ENCODE peak calls at places on chromosomes 7 and 10, in five cellular contexts. Y is body of pancreas, Q is heart left ventricle, B is A549, C is sigmoid colon. X is an unnamed sample.
A peak's percentile ranks its signal among the peaks of the same experiment; 100 is the strongest.

GRCh38 chr7:98276241-98276761 is 5.2 kb upstream of the BRI3 start:
- DNase-seq in Y (peak; percentile 77), Q (no peak), B (peak; percentile 82), C (no peak), X (no peak)

GRCh38 chr10:72487116-72487515 is 132.4 kb upstream of the DNAJB12 start:
- DNase-seq in Y (no peak), Q (no peak), B (no peak), C (no peak), X (no peak)

GRCh38 chr7:15889501-15889900 is 203.0 kb upstream of the MEOX2 start:
- DNase-seq in Y (no peak), Q (no peak), B (peak; percentile 39), C (no peak), X (peak; percentile 38)

GRCh38 chr7:121030308-121030707 is 41.8 kb downstream of the CPED1 start:
- DNase-seq in Y (no peak), Q (no peak), B (no peak), C (no peak), X (no peak)

GRCh38 chr10:94129393-94130130 is 135.8 kb downstream of the PLCE1 start:
- DNase-seq in Y (no peak), Q (no peak), B (peak; percentile 38), C (no peak), X (no peak)

GRCh38 chr7:101179117-101179779 is 845 bp downstream of the NAT16 start:
- DNase-seq in Y (no peak), Q (no peak), B (no peak), C (no peak), X (no peak)

GRCh38 chr10:128263891-128264688 is 137.9 kb upstream of the MKI67 start:
- DNase-seq in Y (peak; percentile 72), Q (peak; percentile 79), B (peak; percentile 64), C (peak; percentile 76), X (peak; percentile 68)

GRCh38 chr7:139034855-139035587 is 821 bp downstream of the ZC3HAV1L start:
- DNase-seq in Y (peak; percentile 49), Q (no peak), B (peak; percentile 58), C (peak; percentile 64), X (no peak)

GRCh38 chr7:1323178-1324027 is 90.7 kb downstream of the UNCX start:
- DNase-seq in Y (no peak), Q (peak; percentile 57), B (no peak), C (no peak), X (no peak)

GRCh38 chr7:108329514-108329913 is 126.7 kb downstream of the NRCAM start:
- DNase-seq in Y (no peak), Q (no peak), B (no peak), C (no peak), X (no peak)

GRCh38 chr10:120505866-120506265 is 48.8 kb downstream of the PLPP4 start:
- DNase-seq in Y (no peak), Q (no peak), B (no peak), C (no peak), X (no peak)

GRCh38 chr10:89684604-89685003 is 16.8 kb upstream of the KIF20B start:
- DNase-seq in Y (no peak), Q (no peak), B (no peak), C (no peak), X (no peak)

GRCh38 chr7:126606331-126606730 is 646.4 kb downstream of the GRM8 start:
- DNase-seq in Y (no peak), Q (no peak), B (no peak), C (no peak), X (no peak)

GRCh38 chr10:131641231-131641630 is 259.6 kb upstream of the PPP2R2D start:
- DNase-seq in Y (peak; percentile 41), Q (no peak), B (no peak), C (no peak), X (no peak)

GRCh38 chr10:114724295-114724694 is 66.2 kb upstream of the ABLIM1 start:
- DNase-seq in Y (no peak), Q (no peak), B (peak; percentile 34), C (no peak), X (no peak)

GRCh38 chr7:159024280-159024951 is 120.3 kb downstream of the VIPR2 start:
- DNase-seq in Y (no peak), Q (peak; percentile 51), B (no peak), C (peak; percentile 56), X (no peak)

GRCh38 chr10:11488126-11488525 is 123.3 kb downstream of the USP6NL start:
- DNase-seq in Y (no peak), Q (no peak), B (no peak), C (no peak), X (no peak)

GRCh38 chr10:79936625-79937255 is 12.2 kb downstream of the SFTPD start:
- DNase-seq in Y (no peak), Q (no peak), B (no peak), C (no peak), X (no peak)

GRCh38 chr10:97798958-97799565 is 27.3 kb upstream of the SFRP5 start:
- DNase-seq in Y (no peak), Q (no peak), B (no peak), C (no peak), X (no peak)

GRCh38 chr7:131649003-131649541 is 92.6 kb upstream of the PODXL start:
- DNase-seq in Y (no peak), Q (no peak), B (no peak), C (no peak), X (peak; percentile 21)

GRCh38 chr7:41451826-41452225 is 251.1 kb downstream of the INHBA start:
- DNase-seq in Y (no peak), Q (no peak), B (no peak), C (no peak), X (no peak)

GRCh38 chr7:21108182-21108581 is 319.7 kb upstream of the SP4 start:
- DNase-seq in Y (peak; percentile 64), Q (no peak), B (no peak), C (no peak), X (no peak)

GRCh38 chr10:117137911-117138642 is at the start of gene VAX1:
- DNase-seq in Y (no peak), Q (no peak), B (peak; percentile 54), C (no peak), X (no peak)

GRCh38 chr7:50418086-50418515 is 32.0 kb downstream of the FIGNL1 start:
- DNase-seq in Y (peak; percentile 82), Q (peak; percentile 72), B (peak; percentile 83), C (peak; percentile 76), X (peak; percentile 69)

GRCh38 chr10:63516207-63516606 is 5.0 kb upstream of the REEP3 start:
- DNase-seq in Y (no peak), Q (no peak), B (no peak), C (no peak), X (no peak)

GRCh38 chr10:49527850-49528249 is 11.1 kb downstream of the ERCC6 start:
- DNase-seq in Y (no peak), Q (no peak), B (no peak), C (no peak), X (no peak)

GRCh38 chr7:137454169-137455166 is 110.9 kb upstream of the PTN start:
- DNase-seq in Y (peak; percentile 16), Q (no peak), B (peak; percentile 35), C (peak; percentile 92), X (no peak)

GRCh38 chr7:130961128-130961601 is 227.2 kb upstream of the KLF14 start:
- DNase-seq in Y (no peak), Q (no peak), B (peak; percentile 82), C (no peak), X (no peak)

GRCh38 chr7:924541-925231 is 29.8 kb downstream of the ADAP1 start:
- DNase-seq in Y (peak; percentile 8), Q (peak; percentile 63), B (no peak), C (peak; percentile 66), X (peak; percentile 15)

GRCh38 chr10:118870467-118871243 is 115.9 kb upstream of the CACUL1 start:
- DNase-seq in Y (peak; percentile 15), Q (no peak), B (peak; percentile 52), C (no peak), X (no peak)

GRCh38 chr10:34895977-34896376 is 80.9 kb upstream of the PARD3 start:
- DNase-seq in Y (no peak), Q (no peak), B (no peak), C (peak; percentile 8), X (no peak)

GRCh38 chr7:63008366-63008765 is 990.3 kb upstream of the ZNF722 start:
- DNase-seq in Y (no peak), Q (no peak), B (no peak), C (no peak), X (no peak)

GRCh38 chr7:100503350-100503735 is 19.6 kb downstream of the NYAP1 start:
- DNase-seq in Y (no peak), Q (no peak), B (peak; percentile 61), C (no peak), X (no peak)

GRCh38 chr10:21100871-21101514 is 203.9 kb upstream of the NEBL start:
- DNase-seq in Y (no peak), Q (no peak), B (no peak), C (no peak), X (no peak)

GRCh38 chr10:69577268-69578232 is 4.3 kb upstream of the NEUROG3 start:
- DNase-seq in Y (no peak), Q (no peak), B (peak; percentile 51), C (no peak), X (no peak)

GRCh38 chr10:130816116-130816901 is 495.2 kb downstream of the TCERG1L start:
- DNase-seq in Y (no peak), Q (no peak), B (no peak), C (no peak), X (no peak)

GRCh38 chr7:7182156-7183060 is at the start of gene C1GALT1:
- DNase-seq in Y (peak; percentile 98), Q (peak; percentile 99), B (peak; percentile 98), C (peak; percentile 99), X (peak; percentile 95)
- TF ChIP-seq POLR2A in Y (peak; percentile 87), Q (peak; percentile 96), B (peak; percentile 77), C (peak; percentile 50), X (peak; percentile 41)

GRCh38 chr10:24723788-24724380 is at the start of gene ARHGAP21:
- DNase-seq in Y (peak; percentile 66), Q (peak; percentile 86), B (peak; percentile 66), C (peak; percentile 87), X (peak; percentile 73)
- TF ChIP-seq POLR2A in Y (peak; percentile 18), Q (no peak), B (no peak), C (no peak), X (no peak)

GRCh38 chr10:95406651-95407280 is 116.0 kb upstream of the PDLIM1 start:
- DNase-seq in Y (peak; percentile 96), Q (peak; percentile 80), B (peak; percentile 10), C (peak; percentile 94), X (peak; percentile 47)
- TF ChIP-seq POLR2A in Y (no peak), Q (peak; percentile 63), B (no peak), C (no peak), X (no peak)

GRCh38 chr10:30782543-30783461 is 153.2 kb upstream of the LYZL2 start:
- DNase-seq in Y (no peak), Q (no peak), B (no peak), C (no peak), X (no peak)

GRCh38 chr10:30786131-30786530 is 156.6 kb upstream of the LYZL2 start:
- DNase-seq in Y (no peak), Q (no peak), B (no peak), C (peak; percentile 61), X (no peak)

GRCh38 chr10:30784896-30785605 is 155.5 kb upstream of the LYZL2 start:
- DNase-seq in Y (peak; percentile 68), Q (peak; percentile 89), B (no peak), C (peak; percentile 94), X (peak; percentile 60)

GRCh38 chr10:30784521-30784895 is 155.0 kb upstream of the LYZL2 start:
- DNase-seq in Y (no peak), Q (no peak), B (no peak), C (peak; percentile 44), X (no peak)

GRCh38 chr10:30783939-30784500 is 154.5 kb upstream of the LYZL2 start:
- DNase-seq in Y (peak; percentile 77), Q (peak; percentile 93), B (peak; percentile 43), C (peak; percentile 94), X (peak; percentile 84)
- TF ChIP-seq POLR2A in Y (no peak), Q (no peak), B (no peak), C (no peak), X (no peak)

GRCh38 chr7:48084727-48085432 is 4.2 kb upstream of the UPP1 start:
- DNase-seq in Y (peak; percentile 44), Q (peak; percentile 72), B (peak; percentile 94), C (peak; percentile 89), X (peak; percentile 90)
- TF ChIP-seq POLR2A in Y (no peak), Q (peak; percentile 22), B (no peak), C (no peak), X (no peak)

X was measured in tibial nerve.